ENCODE peak calls at places on chromosome 20, in nine cellular contexts. N, B, R, I, Q, E, A, H and Y are unnamed samples.

GRCh38 chr20:35611482-35611881 is 4.1 kb upstream of the SPAG4 start:
- DNase-seq in N (no peak), A (no peak), E (no peak), R (no peak), Q (no peak), I (no peak), B (no peak), H (no peak), Y (no peak)

GRCh38 chr20:52047811-52048302 is 143.7 kb downstream of the ZFP64 start:
- DNase-seq in I (no peak), B (no peak), R (no peak), N (peak), E (peak), A (no peak), H (peak), Q (no peak), Y (peak)

GRCh38 chr20:23235173-23236027 is 115.2 kb upstream of the NXT1 start:
- DNase-seq in Q (peak), A (peak), H (peak), I (peak), B (peak), E (no peak), N (peak), R (no peak), Y (peak)

GRCh38 chr20:36919715-36920333 is 31.7 kb downstream of the SAMHD1 start:
- DNase-seq in H (no peak), R (no peak), A (peak), E (peak), B (peak), N (peak), Q (peak), I (peak), Y (peak)

GRCh38 chr20:17956099-17956685 is 12.4 kb downstream of the SNX5 start:
- DNase-seq in B (no peak), R (no peak), H (no peak), Q (no peak), I (no peak), E (no peak), A (no peak), N (no peak), Y (no peak)

GRCh38 chr20:63756648-63756991 is 17.0 kb downstream of the SLC2A4RG start:
- DNase-seq in I (no peak), N (no peak), R (no peak), H (no peak), Q (no peak), B (no peak), E (no peak), A (no peak), Y (no peak)

GRCh38 chr20:33667245-33668086 is 723 bp downstream of the ACTL10 start:
- DNase-seq in H (peak), R (peak), E (no peak), I (peak), B (peak), A (peak), N (peak), Q (peak), Y (peak)

GRCh38 chr20:32203556-32204484 is 3.7 kb downstream of the PLAGL2 start:
- DNase-seq in N (peak), Q (no peak), B (peak), A (peak), R (peak), E (no peak), H (no peak), I (no peak), Y (peak)

GRCh38 chr20:50015993-50016770 is 33.4 kb downstream of the SNAI1 start:
- DNase-seq in I (no peak), B (no peak), E (no peak), Q (no peak), R (no peak), N (no peak), H (no peak), A (no peak), Y (no peak)

GRCh38 chr20:17530716-17531536 is at the start of gene BFSP1:
- DNase-seq in E (no peak), I (peak), R (peak), H (peak), N (peak), Q (peak), A (peak), B (peak), Y (peak)

GRCh38 chr20:48214601-48215000 is 429.3 kb upstream of the SULF2 start:
- DNase-seq in I (no peak), E (no peak), R (no peak), N (no peak), B (no peak), H (no peak), A (no peak), Q (no peak), Y (no peak)

GRCh38 chr20:46333136-46333991 is 25.1 kb upstream of the CDH22 start:
- DNase-seq in I (no peak), N (no peak), B (no peak), R (no peak), A (no peak), H (no peak), Q (no peak), E (no peak), Y (no peak)

GRCh38 chr20:10843161-10843711 is 169.4 kb upstream of the JAG1 start:
- DNase-seq in E (no peak), H (no peak), A (no peak), N (no peak), B (no peak), Q (no peak), I (no peak), R (no peak), Y (no peak)

GRCh38 chr20:12466915-12467314 is 541.9 kb upstream of the SPTLC3 start:
- DNase-seq in B (no peak), E (no peak), I (no peak), Q (no peak), R (no peak), A (no peak), H (no peak), N (no peak), Y (no peak)

GRCh38 chr20:991850-992249 is 10.3 kb downstream of the RSPO4 start:
- DNase-seq in B (no peak), H (peak), E (no peak), N (no peak), R (no peak), Q (no peak), I (no peak), A (no peak), Y (no peak)

GRCh38 chr20:45518282-45518681 is 2.9 kb upstream of the SPINT3 start:
- DNase-seq in Q (no peak), H (no peak), N (no peak), R (no peak), A (peak), E (no peak), B (no peak), I (no peak), Y (no peak)

GRCh38 chr20:35695245-35695749 is 3.9 kb downstream of the NFS1 start:
- DNase-seq in I (no peak), H (no peak), E (no peak), R (no peak), Q (no peak), N (no peak), A (no peak), B (no peak), Y (peak)